ENCODE peak calls at places on chromosomes 5 and 9, in five cellular contexts. Z is HepG2, I is ovary, D is stomach, K is tibial nerve. X is an unnamed sample.

GRCh38 chr9:110214090-110214489 is 6.1 kb upstream of the C9orf152 start:
- DNase-seq in K (no peak), Z (peak), D (no peak), I (no peak), X (no peak)

GRCh38 chr9:76894198-76894597 is 11.7 kb downstream of the PRUNE2 start:
- DNase-seq in Z (no peak), I (no peak), D (no peak), K (no peak), X (no peak)

GRCh38 chr9:134496413-134497282 is 145.0 kb upstream of the COL5A1 start:
- DNase-seq in K (peak), I (no peak), D (no peak), Z (no peak), X (no peak)

GRCh38 chr9:2559212-2560152 is 62.1 kb upstream of the VLDLR start:
- DNase-seq in K (peak), Z (no peak), D (peak), I (peak), X (peak)

GRCh38 chr5:54868511-54869483 is 116.6 kb downstream of the ESM1 start:
- DNase-seq in D (no peak), I (no peak), Z (no peak), K (no peak), X (no peak)

GRCh38 chr5:71658916-71659661 is 60.0 kb upstream of the CARTPT start:
- DNase-seq in I (no peak), K (no peak), D (no peak), Z (peak), X (no peak)

GRCh38 chr5:134911285-134912215 is 6.6 kb downstream of the PCBD2 start:
- DNase-seq in D (no peak), I (no peak), Z (no peak), K (no peak), X (no peak)

GRCh38 chr5:175393922-175394321 is 50.1 kb downstream of the DRD1 start:
- DNase-seq in D (no peak), I (no peak), Z (no peak), K (no peak), X (no peak)

GRCh38 chr5:132272341-132273210 is 15.1 kb downstream of the PDLIM4 start:
- DNase-seq in I (peak), Z (peak), K (peak), D (peak), X (peak)

GRCh38 chr5:90484540-90484939 is 9.9 kb downstream of the POLR3G start:
- DNase-seq in I (no peak), Z (no peak), D (no peak), K (no peak), X (no peak)

GRCh38 chr5:151023651-151024050 is 3.3 kb downstream of the GPX3 start:
- DNase-seq in K (no peak), I (peak), D (peak), Z (no peak), X (peak)

GRCh38 chr9:107932036-107932435 is 442.5 kb upstream of the KLF4 start:
- DNase-seq in I (no peak), K (no peak), D (no peak), Z (no peak), X (no peak)

DNA sequence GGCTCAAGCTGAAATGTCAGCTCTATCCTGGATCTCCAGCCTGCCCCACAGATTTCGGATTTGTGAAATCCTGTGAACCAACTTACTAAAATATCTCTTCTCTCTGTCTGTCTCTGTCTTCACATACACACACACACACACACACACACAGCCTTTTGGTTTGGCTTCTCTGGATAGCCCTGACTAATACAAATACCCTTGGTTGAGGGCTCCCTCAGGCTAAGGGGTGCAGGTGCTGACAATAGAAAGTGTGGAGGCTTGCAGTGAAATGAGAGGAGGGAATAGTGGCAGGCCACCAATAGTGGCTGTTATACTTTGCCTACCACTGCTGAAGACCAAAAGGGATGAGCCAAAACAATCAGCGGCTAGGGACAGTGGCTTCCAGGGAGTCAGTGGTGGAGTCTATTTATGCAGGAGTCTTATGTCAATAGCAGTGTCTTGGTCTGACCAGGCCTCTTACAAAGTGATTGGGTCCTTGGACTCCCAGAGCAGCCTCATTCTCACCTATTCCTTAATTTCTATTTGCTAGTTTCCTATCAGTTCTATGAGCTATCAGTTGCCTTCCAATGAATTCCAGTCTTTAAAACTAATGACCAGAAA is 93.2 kb upstream of the GAS1 start:
- DNase-seq in Z (no peak), D (no peak), K (no peak), I (no peak), X (no peak)
- H3K4me3 ChIP-seq in Z (no peak), D (no peak), K (no peak), I (no peak), X (no peak)

GRCh38 chr9:68832853-68833518 is 127.9 kb downstream of the PIP5K1B start:
- DNase-seq in K (no peak), D (no peak), I (no peak), Z (no peak), X (peak)
- TF ChIP-seq EP300 in K (no peak), D (no peak), I (no peak), Z (no peak), X (no peak)

DNA sequence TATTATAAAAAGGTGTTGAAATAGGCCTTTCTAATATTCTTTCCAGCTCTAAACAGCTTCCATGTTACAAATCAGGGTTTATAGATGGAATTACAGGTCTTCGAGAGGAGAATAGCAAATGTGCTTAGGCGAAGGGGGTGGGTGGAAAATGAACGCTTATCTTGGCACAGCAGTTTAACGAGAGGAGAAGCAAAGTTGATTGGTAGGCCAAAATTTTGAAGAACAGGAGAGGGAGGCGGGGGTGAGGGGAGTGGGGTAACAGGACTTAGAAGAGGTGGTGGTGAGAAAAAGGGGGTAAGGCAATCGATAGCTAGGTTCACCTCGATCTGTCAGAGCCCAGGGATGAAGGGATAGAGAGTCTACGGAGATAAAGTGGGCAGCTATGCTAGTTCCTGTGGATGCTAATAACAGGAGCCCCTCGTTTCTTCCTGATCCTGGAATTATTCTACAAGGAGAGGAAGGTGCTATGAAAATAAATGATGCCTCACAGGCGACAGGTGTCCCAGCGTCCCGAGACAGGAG is 734 bp downstream of the ANKRA2 start:
- DNase-seq in D (no peak), I (peak), K (no peak), Z (no peak), X (no peak)
- H3K27ac ChIP-seq in D (peak), I (peak), K (peak), Z (peak), X (peak)

GRCh38 chr9:117763314-117763713 is 59.1 kb downstream of the TLR4 start:
- DNase-seq in I (no peak), Z (no peak), K (no peak), D (no peak), X (no peak)

GRCh38 chr9:117757566-117757965 is 53.4 kb downstream of the TLR4 start:
- DNase-seq in I (no peak), D (no peak), K (no peak), Z (no peak), X (no peak)
- H3K4me3 ChIP-seq in I (no peak), D (no peak), K (no peak), Z (no peak), X (no peak)

DNA sequence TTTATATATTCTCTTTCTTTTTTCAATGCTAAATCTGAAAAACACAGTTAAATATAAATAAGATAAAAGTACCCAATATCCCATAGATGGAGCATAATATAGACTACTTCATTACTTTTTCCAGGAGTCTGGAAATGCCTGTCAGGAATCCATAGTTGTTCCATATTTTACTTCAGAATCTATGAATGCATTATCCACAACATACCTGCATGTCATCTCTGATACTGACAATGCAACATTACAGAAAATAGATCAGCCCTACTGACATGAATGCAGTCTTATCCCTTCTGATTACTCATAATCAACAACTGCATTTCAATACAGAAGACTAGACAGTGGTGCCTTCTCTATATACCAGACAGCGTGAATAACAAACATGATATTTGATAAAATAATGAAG is 517.6 kb downstream of the PTPRD start:
- DNase-seq in I (no peak), K (no peak), Z (no peak), D (no peak), X (no peak)
- TF ChIP-seq EP300 in I (no peak), K (no peak), Z (no peak), D (no peak), X (no peak)

GRCh38 chr5:157893611-157894010 is 34.7 kb upstream of the CLINT1 start:
- DNase-seq in K (no peak), Z (no peak), I (no peak), D (no peak), X (no peak)

GRCh38 chr5:157892974-157893373 is 34.0 kb upstream of the CLINT1 start:
- DNase-seq in I (no peak), Z (no peak), K (no peak), D (no peak), X (no peak)

GRCh38 chr5:157886796-157887380 is 27.9 kb upstream of the CLINT1 start:
- DNase-seq in I (no peak), D (no peak), Z (no peak), K (no peak), X (no peak)

GRCh38 chr5:157890825-157891587 is 32.1 kb upstream of the CLINT1 start:
- DNase-seq in Z (no peak), K (no peak), D (no peak), I (no peak), X (no peak)

GRCh38 chr5:157888814-157889532 is 30.0 kb upstream of the CLINT1 start:
- DNase-seq in I (no peak), D (no peak), Z (no peak), K (no peak), X (no peak)
- H3K27ac ChIP-seq in I (no peak), D (peak), Z (no peak), K (no peak), X (no peak)

GRCh38 chr9:92970467-92970923 is 23.2 kb downstream of the FGD3 start:
- DNase-seq in K (no peak), I (no peak), D (peak), Z (no peak), X (no peak)
- H3K4me3 ChIP-seq in K (no peak), I (no peak), D (no peak), Z (no peak), X (no peak)

GRCh38 chr9:81635526-81636279 is 53.6 kb downstream of the TLE1 start:
- DNase-seq in D (no peak), Z (no peak), I (no peak), K (no peak), X (no peak)
- TF ChIP-seq EP300 in D (no peak), Z (no peak), I (no peak), K (no peak), X (no peak)

GRCh38 chr9:683509-684021 is 157.9 kb upstream of the DMRT1 start:
- DNase-seq in I (no peak), K (no peak), Z (no peak), D (no peak), X (no peak)
- H3K27ac ChIP-seq in I (no peak), K (peak), Z (peak), D (peak), X (no peak)

GRCh38 chr9:114395768-114396167 is 8.0 kb upstream of the AKNA start:
- DNase-seq in Z (no peak), D (no peak), I (no peak), K (no peak), X (no peak)

GRCh38 chr9:114397219-114397847 is 9.6 kb upstream of the AKNA start:
- DNase-seq in I (no peak), K (no peak), D (no peak), Z (no peak), X (no peak)

GRCh38 chr9:114395196-114395595 is 7.4 kb upstream of the AKNA start:
- DNase-seq in K (no peak), D (no peak), Z (no peak), I (peak), X (no peak)

GRCh38 chr9:114397848-114398605 is 10.2 kb upstream of the AKNA start:
- DNase-seq in K (peak), Z (peak), D (peak), I (peak), X (peak)

GRCh38 chr9:114396558-114397218 is 8.9 kb upstream of the AKNA start:
- DNase-seq in K (no peak), D (no peak), I (peak), Z (peak), X (no peak)
- H3K4me3 ChIP-seq in K (no peak), D (peak), I (peak), Z (no peak), X (peak)

X was measured in upper lobe of left lung.